ENCODE peak calls at places on chromosomes 11 and 22, in seven cellular contexts. L, S, W, Y, R, B and U are unnamed samples.

GRCh38 chr11:656866-657265 is 19.8 kb downstream of the DRD4 start:
- DNase-seq in W (no peak), B (no peak), Y (no peak), L (no peak), S (no peak), R (no peak), U (no peak)

GRCh38 chr11:19447150-19447566 is 206.4 kb upstream of the E2F8 start:
- DNase-seq in S (no peak), Y (peak; percentile 36), W (no peak), R (no peak), B (peak; percentile 78), L (no peak), U (no peak)

GRCh38 chr11:23556163-23556750 is 696.0 kb upstream of the CCDC179 start:
- DNase-seq in Y (no peak), B (no peak), L (no peak), S (no peak), R (no peak), W (no peak), U (no peak)

GRCh38 chr11:69217276-69218105 is 61.8 kb downstream of the SMIM38 start:
- DNase-seq in Y (no peak), B (no peak), L (no peak), W (no peak), S (no peak), R (no peak), U (peak; percentile 53)

GRCh38 chr22:43697894-43698293 is 114.2 kb downstream of the EFCAB6 start:
- DNase-seq in W (no peak), Y (no peak), B (no peak), L (no peak), R (no peak), S (no peak), U (no peak)

GRCh38 chr22:44669725-44670027 is 32.3 kb upstream of the PRR5 start:
- DNase-seq in S (no peak), R (no peak), W (no peak), Y (no peak), B (no peak), L (no peak), U (no peak)

GRCh38 chr11:130416537-130416896 is 11.9 kb downstream of the ADAMTS8 start:
- DNase-seq in B (no peak), W (no peak), L (no peak), R (no peak), Y (no peak), S (no peak), U (no peak)

GRCh38 chr11:29616611-29617010 is 400.2 kb downstream of the KCNA4 start:
- DNase-seq in Y (peak; percentile 53), R (no peak), S (no peak), W (no peak), B (no peak), L (no peak), U (no peak)

GRCh38 chr22:46349681-46350080 is 14.2 kb downstream of the TRMU start:
- DNase-seq in Y (no peak), W (no peak), R (no peak), L (no peak), B (no peak), S (no peak), U (no peak)

GRCh38 chr22:31650391-31650790 is 11.6 kb downstream of the PISD start:
- DNase-seq in R (no peak), L (no peak), S (no peak), W (no peak), B (no peak), Y (peak; percentile 47), U (no peak)

GRCh38 chr22:31179345-31179744 is 19.4 kb downstream of the RNF185 start:
- DNase-seq in W (no peak), S (no peak), Y (peak; percentile 26), B (peak; percentile 92), R (peak; percentile 59), L (no peak), U (no peak)